ENCODE peak calls at places on chromosomes 4 and X, in nine cellular contexts. P is SK-MEL-5; I is hippocampal formation; Y is lower leg skin; S is body of pancreas; B is kidney epithelial cell; F is Kasumi-1; Z is foreskin fibroblast; W is activated CD8-positive, alpha-beta memory T cell treated with anti-CD3 and anti-CD28 coated beads for 48 hours. Q is an unnamed sample.

GRCh38 chr4:53186714-53187358 is 179.0 kb downstream of the SCFD2 start:
- DNase-seq in P (no peak), I (no peak), Y (no peak), S (no peak), B (peak), F (no peak), Z (no peak), W (no peak), Q (no peak)

GRCh38 chr4:113499696-113500095 is 261.8 kb downstream of the CAMK2D start:
- DNase-seq in P (no peak), I (no peak), Y (no peak), S (no peak), B (peak), F (no peak), Z (peak), W (no peak), Q (no peak)

GRCh38 chr4:163191999-163192398 is 25.3 kb upstream of the NAF1 start:
- DNase-seq in P (peak), I (no peak), Y (no peak), S (no peak), B (no peak), F (no peak), Z (no peak), W (no peak), Q (no peak)

GRCh38 chrX:13059269-13059668 is 14.8 kb upstream of the FAM9C start:
- DNase-seq in P (no peak), I (no peak), Y (no peak), S (no peak), B (no peak), F (no peak), Z (no peak), W (no peak), Q (no peak)

GRCh38 chrX:13087322-13088154 is 43.1 kb upstream of the FAM9C start:
- DNase-seq in P (peak), I (no peak), Y (no peak), S (no peak), B (peak), F (peak), Z (no peak), W (no peak), Q (peak)

GRCh38 chr4:71210831-71211230 is 128.0 kb upstream of the SLC4A4 start:
- DNase-seq in P (no peak), I (no peak), Y (no peak), S (no peak), B (no peak), F (no peak), Z (no peak), W (no peak), Q (no peak)

GRCh38 chr4:72919937-72920336 is 149.6 kb downstream of the COX18 start:
- DNase-seq in P (no peak), I (no peak), Y (no peak), S (no peak), B (no peak), F (no peak), Z (no peak), W (no peak), Q (no peak)

GRCh38 chr4:138636791-138637190 is 378.8 kb upstream of the NOCT start:
- DNase-seq in P (no peak), I (no peak), Y (no peak), S (no peak), B (no peak), F (no peak), Z (no peak), W (no peak), Q (no peak)

GRCh38 chr4:150501019-150501727 is 80.8 kb upstream of the MAB21L2 start:
- DNase-seq in P (peak), I (no peak), Y (no peak), S (no peak), B (no peak), F (no peak), Z (peak), W (no peak), Q (no peak)

GRCh38 chr4:173264245-173264959 is 69.8 kb downstream of the HMGB2 start:
- DNase-seq in P (no peak), I (no peak), Y (no peak), S (peak), B (no peak), F (peak), Z (peak), W (no peak), Q (peak)

GRCh38 chrX:50721771-50722521 is 92.0 kb downstream of the SHROOM4 start:
- DNase-seq in P (peak), I (no peak), Y (no peak), S (no peak), B (no peak), F (no peak), Z (no peak), W (no peak), Q (no peak)

GRCh38 chr4:8350326-8350725 is 80.8 kb downstream of the HTRA3 start:
- DNase-seq in P (no peak), I (no peak), Y (peak), S (no peak), B (no peak), F (no peak), Z (no peak), W (no peak), Q (no peak)

GRCh38 chrX:101617211-101618191 is at the start of gene ARMCX6:
- DNase-seq in P (peak), I (peak), Y (peak), S (peak), B (no peak), F (peak), Z (peak), W (no peak), Q (peak)

GRCh38 chr4:61675464-61675863 is 475.3 kb downstream of the ADGRL3 start:
- DNase-seq in P (no peak), I (no peak), Y (no peak), S (no peak), B (no peak), F (no peak), Z (no peak), W (no peak), Q (no peak)

GRCh38 chrX:20974326-20974725 is 399.9 kb upstream of the CNKSR2 start:
- DNase-seq in P (no peak), I (no peak), Y (no peak), S (no peak), B (no peak), F (no peak), Z (peak), W (no peak), Q (no peak)

GRCh38 chr4:56976878-56977320 is 507 bp downstream of the NOA1 start:
- DNase-seq in P (no peak), I (no peak), Y (no peak), S (peak), B (no peak), F (no peak), Z (peak), W (no peak), Q (peak)

GRCh38 chr4:1226167-1226514 is 22.8 kb downstream of the CTBP1 start:
- DNase-seq in P (no peak), I (no peak), Y (no peak), S (no peak), B (no peak), F (no peak), Z (no peak), W (no peak), Q (no peak)

GRCh38 chr4:114087596-114088230 is 108.3 kb upstream of the ARSJ start:
- DNase-seq in P (no peak), I (no peak), Y (no peak), S (no peak), B (peak), F (no peak), Z (peak), W (no peak), Q (no peak)

GRCh38 chrX:43003204-43003565 is 225.2 kb upstream of the PPP1R2C start:
- DNase-seq in P (no peak), I (no peak), Y (no peak), S (no peak), B (no peak), F (no peak), Z (no peak), W (no peak), Q (no peak)

GRCh38 chr4:26753642-26754041 is 107.0 kb upstream of the STIM2 start:
- DNase-seq in P (no peak), I (no peak), Y (no peak), S (no peak), B (peak), F (no peak), Z (no peak), W (no peak), Q (no peak)

GRCh38 chr4:1792832-1793495 is at the start of gene FGFR3:
- DNase-seq in P (peak), I (no peak), Y (no peak), S (peak), B (no peak), F (no peak), Z (no peak), W (no peak), Q (peak)

GRCh38 chr4:53986062-53986461 is 78.3 kb downstream of the CHIC2 start:
- DNase-seq in P (peak), I (no peak), Y (no peak), S (no peak), B (no peak), F (no peak), Z (no peak), W (no peak), Q (no peak)

GRCh38 chrX:120291211-120291610 is 20.1 kb downstream of the TMEM255A start:
- DNase-seq in P (no peak), I (no peak), Y (no peak), S (no peak), B (no peak), F (no peak), Z (no peak), W (no peak), Q (no peak)

GRCh38 chrX:118644378-118644777 is 83.0 kb upstream of the IL13RA1 start:
- DNase-seq in P (peak), I (no peak), Y (no peak), S (no peak), B (peak), F (peak), Z (peak), W (no peak), Q (no peak)

GRCh38 chr4:54929459-54929858 is 195.9 kb downstream of the KDR start:
- DNase-seq in P (no peak), I (no peak), Y (no peak), S (no peak), B (no peak), F (no peak), Z (no peak), W (no peak), Q (no peak)

GRCh38 chrX:96692454-96692853 is 7.8 kb downstream of the DIAPH2 start:
- DNase-seq in P (no peak), I (no peak), Y (no peak), S (no peak), B (no peak), F (no peak), Z (no peak), W (no peak), Q (no peak)

GRCh38 chr4:77433102-77433733 is 172.4 kb upstream of the CXCL13 start:
- DNase-seq in P (peak), I (no peak), Y (no peak), S (peak), B (peak), F (peak), Z (no peak), W (no peak), Q (no peak)